ENCODE peak calls at places on chromosomes 5 and 9, in seven cellular contexts. I is iPS-NIHi11, Y is AG09309, F is NCI-H2081, M is NCI-H524, H is A172, X is RPMI7951. Q is an unnamed sample.

GRCh38 chr5:111512406-111513174 is at the start of gene STARD4:
- DNase-seq in X (peak; percentile 97), M (peak; percentile 96), F (peak; percentile 87), I (peak; percentile 96), Y (peak; percentile 75), H (peak; percentile 92), Q (peak; percentile 87)

GRCh38 chr9:17793713-17794622 is 215.1 kb downstream of the SH3GL2 start:
- DNase-seq in X (peak; percentile 27), H (peak; percentile 52), M (peak; percentile 66), I (no peak), F (no peak), Y (no peak), Q (no peak)

GRCh38 chr9:117411547-117411946 is 3.3 kb downstream of the ASTN2 start:
- DNase-seq in I (peak; percentile 76), F (peak; percentile 20), X (peak; percentile 22), H (no peak), M (peak; percentile 74), Y (no peak), Q (no peak)

GRCh38 chr5:1013238-1013947 is 4.8 kb downstream of the NKD2 start:
- DNase-seq in I (no peak), Y (no peak), F (no peak), H (no peak), M (no peak), X (peak; percentile 51), Q (no peak)

GRCh38 chr5:89241186-89241585 is 358.2 kb upstream of the MEF2C start:
- DNase-seq in H (peak; percentile 35), I (no peak), X (peak; percentile 57), M (no peak), Y (peak; percentile 10), F (no peak), Q (no peak)

GRCh38 chr5:136052692-136053335 is 24.0 kb downstream of the TGFBI start:
- DNase-seq in X (no peak), H (no peak), F (no peak), Y (no peak), I (no peak), M (no peak), Q (no peak)

GRCh38 chr5:171166766-171167165 is 142.3 kb upstream of the TLX3 start:
- DNase-seq in Y (no peak), M (peak; percentile 94), X (no peak), F (no peak), I (no peak), H (no peak), Q (no peak)

GRCh38 chr5:113029614-113030013 is 53.0 kb downstream of the DCP2 start:
- DNase-seq in X (peak; percentile 53), Y (no peak), F (no peak), H (no peak), M (no peak), I (no peak), Q (no peak)

GRCh38 chr5:163790497-163790896 is 285.1 kb downstream of the MAT2B start:
- DNase-seq in Y (no peak), M (no peak), X (no peak), I (no peak), F (no peak), H (peak; percentile 54), Q (no peak)

GRCh38 chr5:148906968-148907367 is 80.6 kb downstream of the ADRB2 start:
- DNase-seq in F (no peak), Y (no peak), X (no peak), H (no peak), M (no peak), I (no peak), Q (no peak)

GRCh38 chr5:124641154-124641792 is 105.2 kb downstream of the ZNF608 start:
- DNase-seq in H (no peak), F (no peak), I (no peak), M (no peak), Y (no peak), X (no peak), Q (no peak)

GRCh38 chr9:123127512-123128075 is 94.1 kb downstream of the GPR21 start:
- DNase-seq in H (no peak), Y (no peak), X (no peak), I (no peak), M (no peak), F (no peak), Q (no peak)

GRCh38 chr9:112020680-112021596 is 124.3 kb downstream of the UGCG start:
- DNase-seq in Y (no peak), X (peak; percentile 44), H (peak; percentile 62), M (no peak), F (no peak), I (no peak), Q (no peak)

GRCh38 chr9:21015122-21015815 is 16.2 kb downstream of the HACD4 start:
- DNase-seq in X (no peak), M (no peak), Y (no peak), F (no peak), H (no peak), I (no peak), Q (no peak)

GRCh38 chr9:75382126-75382525 is 293.8 kb downstream of the OSTF1 start:
- DNase-seq in X (no peak), M (no peak), Y (no peak), I (no peak), F (no peak), H (no peak), Q (no peak)

GRCh38 chr5:95102687-95103086 is 182.2 kb downstream of the MCTP1 start:
- DNase-seq in H (no peak), Y (no peak), X (no peak), F (no peak), I (no peak), M (no peak), Q (no peak)

GRCh38 chr9:3863114-3863528 is 337.3 kb upstream of the RFX3 start:
- DNase-seq in F (no peak), M (no peak), X (peak; percentile 97), H (peak; percentile 91), I (no peak), Y (peak; percentile 73), Q (no peak)

GRCh38 chr9:70413427-70413797 is 1.0 kb downstream of the KLF9 start:
- DNase-seq in X (no peak), H (no peak), Y (no peak), I (peak; percentile 60), F (no peak), M (peak; percentile 54), Q (no peak)

GRCh38 chr5:16934669-16935068 is 1.4 kb downstream of the MYO10 start:
- DNase-seq in F (no peak), M (peak; percentile 53), H (no peak), Y (no peak), I (no peak), X (peak; percentile 29), Q (no peak)

GRCh38 chr5:163887854-163888253 is 382.4 kb downstream of the MAT2B start:
- DNase-seq in H (no peak), F (no peak), Y (no peak), X (no peak), I (no peak), M (no peak), Q (no peak)

GRCh38 chr9:6788175-6789016 is 30.6 kb downstream of the KDM4C start:
- DNase-seq in X (peak; percentile 43), I (peak; percentile 42), F (no peak), M (peak; percentile 32), Y (no peak), H (peak; percentile 57), Q (no peak)

GRCh38 chr5:56640763-56641406 is 174.5 kb upstream of the MAP3K1 start:
- DNase-seq in H (no peak), X (no peak), F (no peak), M (no peak), Y (no peak), I (no peak), Q (no peak)

GRCh38 chr5:135393229-135393628 is 5.8 kb downstream of the MACROH2A1 start:
- DNase-seq in F (no peak), X (no peak), Y (no peak), I (no peak), H (no peak), M (no peak), Q (no peak)

GRCh38 chr5:65830856-65831255 is 95.5 kb upstream of the ERBIN start:
- DNase-seq in F (no peak), I (no peak), X (peak; percentile 2), Y (no peak), M (no peak), H (no peak), Q (no peak)

GRCh38 chr9:73059304-73059703 is 92.4 kb upstream of the ANXA1 start:
- DNase-seq in F (no peak), M (peak; percentile 1), H (no peak), X (no peak), I (no peak), Y (no peak), Q (no peak)

GRCh38 chr9:20526500-20527319 is 95.6 kb downstream of the MLLT3 start:
- DNase-seq in I (no peak), F (no peak), Y (no peak), X (no peak), M (no peak), H (no peak), Q (no peak)

GRCh38 chr9:38017149-38017884 is 51.7 kb downstream of the SHB start:
- DNase-seq in X (peak; percentile 87), H (peak; percentile 95), M (no peak), Y (no peak), F (no peak), I (peak; percentile 79), Q (no peak)

GRCh38 chr9:29697011-29697410 is 2123.7 kb upstream of the C9orf72 start:
- DNase-seq in H (peak; percentile 26), Y (no peak), I (no peak), M (no peak), X (no peak), F (no peak), Q (no peak)